ENCODE peak calls at places on chromosome 21, in seven cellular contexts. U is Calu3, F is HFF-Myc, L is neural crest cell, W is ovary, T is adrenal gland, V is A549. R is an unnamed sample.

GRCh38 chr21:15029077-15029476 is 35.7 kb downstream of the NRIP1 start:
- DNase-seq in U (no peak), F (no peak), L (no peak), W (no peak), T (no peak), V (no peak), R (no peak)

GRCh38 chr21:37710555-37711293 is 205.5 kb downstream of the KCNJ6 start:
- DNase-seq in U (no peak), F (peak; percentile 79), L (no peak), W (no peak), T (no peak), V (no peak), R (no peak)

GRCh38 chr21:29849735-29850176 is 90.0 kb downstream of the GRIK1 start:
- DNase-seq in U (peak; percentile 48), F (peak; percentile 17), L (peak; percentile 44), W (peak; percentile 9), T (peak; percentile 57), V (peak; percentile 38), R (peak; percentile 12)

GRCh38 chr21:30209571-30209970 is 6.3 kb downstream of the CLDN8 start:
- DNase-seq in U (no peak), F (no peak), L (peak; percentile 14), W (no peak), T (no peak), V (no peak), R (no peak)

GRCh38 chr21:32921632-32922230 is 104.0 kb upstream of the OLIG2 start:
- DNase-seq in U (peak; percentile 24), F (no peak), L (peak; percentile 26), W (no peak), T (no peak), V (peak; percentile 12), R (no peak)

GRCh38 chr21:29939859-29940245 is at the start of gene GRIK1:
- DNase-seq in U (no peak), F (no peak), L (peak; percentile 29), W (no peak), T (no peak), V (no peak), R (no peak)

GRCh38 chr21:16388291-16388690 is 658.5 kb downstream of the USP25 start:
- DNase-seq in U (no peak), F (no peak), L (no peak), W (no peak), T (no peak), V (no peak), R (no peak)

GRCh38 chr21:43359081-43359822 is 67.7 kb downstream of the SIK1 start:
- DNase-seq in U (no peak), F (no peak), L (no peak), W (no peak), T (no peak), V (no peak), R (no peak)

GRCh38 chr21:16084776-16085364 is 355.1 kb downstream of the USP25 start:
- DNase-seq in U (no peak), F (peak; percentile 55), L (no peak), W (no peak), T (peak; percentile 35), V (no peak), R (no peak)

GRCh38 chr21:35020902-35021301 is 28.2 kb downstream of the RUNX1 start:
- DNase-seq in U (no peak), F (no peak), L (no peak), W (no peak), T (no peak), V (no peak), R (no peak)

GRCh38 chr21:37700641-37701202 is 215.5 kb downstream of the KCNJ6 start:
- DNase-seq in U (peak; percentile 39), F (peak; percentile 83), L (peak; percentile 60), W (no peak), T (peak; percentile 23), V (peak; percentile 84), R (peak; percentile 36)

GRCh38 chr21:45450741-45451740 is 46.1 kb downstream of the COL18A1 start:
- DNase-seq in U (no peak), F (no peak), L (no peak), W (no peak), T (no peak), V (no peak), R (no peak)

GRCh38 chr21:39538453-39539042 is 74.2 kb upstream of the B3GALT5 start:
- DNase-seq in U (no peak), F (no peak), L (no peak), W (no peak), T (no peak), V (no peak), R (no peak)

GRCh38 chr21:38726482-38726881 is 79.2 kb upstream of the ETS2 start:
- DNase-seq in U (no peak), F (no peak), L (no peak), W (no peak), T (no peak), V (no peak), R (no peak)

GRCh38 chr21:46325073-46325912 is 1.3 kb downstream of the PCNT start:
- DNase-seq in U (peak; percentile 45), F (no peak), L (peak; percentile 45), W (peak; percentile 41), T (peak; percentile 61), V (peak; percentile 69), R (no peak)

GRCh38 chr21:27277122-27277521 is 310.2 kb upstream of the ADAMTS5 start:
- DNase-seq in U (no peak), F (no peak), L (no peak), W (no peak), T (no peak), V (no peak), R (no peak)

GRCh38 chr21:39633043-39633442 is 20.3 kb downstream of the B3GALT5 start:
- DNase-seq in U (no peak), F (peak; percentile 36), L (no peak), W (no peak), T (no peak), V (no peak), R (no peak)

GRCh38 chr21:34690041-34690792 is 21.4 kb downstream of the CLIC6 start:
- DNase-seq in U (peak; percentile 56), F (no peak), L (no peak), W (no peak), T (no peak), V (no peak), R (no peak)

GRCh38 chr21:38788275-38788911 is 17.3 kb upstream of the ETS2 start:
- DNase-seq in U (no peak), F (no peak), L (no peak), W (no peak), T (no peak), V (no peak), R (no peak)

GRCh38 chr21:38308010-38308784 is 51.4 kb downstream of the KCNJ15 start:
- DNase-seq in U (no peak), F (no peak), L (no peak), W (peak; percentile 16), T (peak; percentile 81), V (no peak), R (no peak)

GRCh38 chr21:33231526-33231925 is 1.8 kb downstream of the IFNAR2 start:
- DNase-seq in U (no peak), F (no peak), L (no peak), W (no peak), T (no peak), V (no peak), R (no peak)

GRCh38 chr21:15063821-15064575 is 802 bp downstream of the NRIP1 start:
- DNase-seq in U (peak; percentile 21), F (no peak), L (peak; percentile 37), W (no peak), T (peak; percentile 61), V (no peak), R (no peak)

GRCh38 chr21:43664358-43664757 is 5.0 kb downstream of the RRP1B start:
- DNase-seq in U (no peak), F (no peak), L (no peak), W (no peak), T (no peak), V (no peak), R (no peak)

GRCh38 chr21:8989883-8990325 is 1531.5 kb upstream of the TPTE start:
- DNase-seq in U (peak; percentile 69), F (no peak), L (no peak), W (no peak), T (no peak), V (peak; percentile 96), R (no peak)

DNA sequence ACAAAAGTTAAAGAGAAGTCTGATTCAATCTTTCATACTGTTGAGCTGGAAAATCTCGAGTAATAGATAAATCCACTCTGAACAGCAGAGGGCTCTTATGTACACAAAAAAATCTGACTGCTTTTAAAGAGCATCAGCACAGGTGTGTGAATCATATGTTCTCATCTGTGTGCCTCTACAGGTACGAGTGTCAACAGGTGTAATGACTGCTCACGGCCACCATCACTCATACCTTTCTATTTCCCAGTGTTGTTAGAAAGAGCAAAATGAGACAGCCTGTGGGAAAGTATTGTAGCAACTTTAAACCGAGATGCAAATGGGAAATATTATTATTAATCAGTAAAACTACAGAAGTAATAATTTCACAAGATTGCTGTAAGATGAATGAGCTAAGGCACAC is 49.0 kb upstream of the SCAF4 start:
- DNase-seq in U (no peak), F (no peak), L (no peak), W (no peak), T (no peak), V (peak; percentile 10), R (no peak)
- TF ChIP-seq CTCF in U (no peak), F (no peak), L (peak; percentile 62), W (no peak), T (no peak), V (peak; percentile 27), R (no peak)

GRCh38 chr21:41283211-41283818 is 33.3 kb upstream of the FAM3B start:
- DNase-seq in U (peak; percentile 56), F (peak; percentile 75), L (peak; percentile 33), W (no peak), T (peak; percentile 55), V (peak; percentile 69), R (peak; percentile 69)
- TF ChIP-seq CTCF in U (peak; percentile 42), F (peak; percentile 63), L (peak; percentile 91), W (peak; percentile 34), T (peak; percentile 38), V (peak; percentile 71), R (peak; percentile 77)

DNA sequence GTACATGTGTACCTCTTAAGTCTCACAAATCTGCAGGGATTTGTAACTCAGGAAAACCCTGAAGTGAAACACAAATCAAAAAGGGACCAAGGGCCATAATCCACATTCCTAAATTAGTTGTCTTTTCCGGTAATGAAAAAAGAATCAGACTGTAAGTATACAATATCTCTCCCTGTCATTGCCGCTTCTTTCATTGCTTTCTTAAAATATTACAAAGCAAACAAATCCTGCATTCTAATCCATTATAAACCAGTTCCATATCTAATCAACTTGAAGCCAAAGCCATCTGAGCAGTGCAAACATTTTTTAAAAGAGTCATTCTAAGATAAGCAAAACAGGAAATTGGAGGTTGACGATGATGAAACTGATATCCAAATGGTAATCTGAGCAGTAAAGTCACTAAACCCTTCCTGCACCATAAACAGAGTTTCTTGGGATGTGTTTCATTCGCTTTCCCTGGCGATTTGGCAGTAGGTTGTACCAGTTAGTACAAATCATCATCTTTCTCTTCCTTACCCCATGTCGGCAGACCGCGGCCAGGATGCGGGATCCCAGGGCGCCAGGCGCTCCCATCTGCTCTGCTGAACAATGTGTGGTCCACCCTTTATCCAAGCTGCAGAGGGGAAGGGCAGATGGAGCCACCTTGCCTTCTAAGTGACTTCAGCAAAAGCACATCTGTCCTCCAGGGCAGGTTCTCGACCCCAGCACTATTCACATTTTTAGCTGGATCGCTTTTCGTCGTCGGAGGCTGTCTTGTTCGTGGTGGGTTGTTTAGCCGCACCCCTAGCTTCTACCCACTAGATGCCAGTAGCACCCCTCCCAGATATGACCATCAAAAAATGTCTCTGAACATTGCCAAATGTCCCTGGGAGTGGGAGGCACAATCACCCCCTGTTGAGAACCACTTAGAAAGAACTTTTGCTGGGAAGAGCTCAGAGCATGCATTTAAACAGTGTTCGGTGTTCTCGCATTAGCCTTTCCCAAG is 58.4 kb upstream of the SIM2 start:
- DNase-seq in U (no peak), F (no peak), L (no peak), W (no peak), T (no peak), V (no peak), R (no peak)
- TF ChIP-seq CTCF in U (no peak), F (no peak), L (no peak), W (no peak), T (no peak), V (no peak), R (no peak)

GRCh38 chr21:28793043-28793442 is 199.6 kb downstream of the LTN1 start:
- DNase-seq in U (no peak), F (no peak), L (no peak), W (no peak), T (no peak), V (peak; percentile 1), R (no peak)
- TF ChIP-seq CTCF in U (no peak), F (peak; percentile 43), L (peak; percentile 34), W (no peak), T (no peak), V (no peak), R (peak; percentile 59)